ENCODE peak calls at places on chromosome 11, in four cellular contexts. One of them, this sample, is unnamed.

GRCh38 chr11:47854667-47855066 is 6.5 kb upstream of the NUP160 start:
- DNase-seq in astrocyte of the spinal cord: no peak
- DNase-seq in NCI-H748 treated with DMSO at 0.1 percent for 48 hours: no peak
- DNase-seq in substantia nigra: no peak
- DNase-seq in this sample: no peak

GRCh38 chr11:75259711-75260110 is 19.1 kb downstream of the TPBGL start:
- DNase-seq in astrocyte of the spinal cord: no peak
- DNase-seq in NCI-H748 treated with DMSO at 0.1 percent for 48 hours: no peak
- DNase-seq in substantia nigra: no peak
- DNase-seq in this sample: no peak

GRCh38 chr11:110286298-110287040 is 9.9 kb downstream of the RDX start:
- DNase-seq in astrocyte of the spinal cord: no peak
- DNase-seq in NCI-H748 treated with DMSO at 0.1 percent for 48 hours: peak
- DNase-seq in substantia nigra: no peak
- DNase-seq in this sample: no peak

GRCh38 chr11:85806876-85807275 is 4.1 kb downstream of the SYTL2 start:
- DNase-seq in astrocyte of the spinal cord: no peak
- DNase-seq in NCI-H748 treated with DMSO at 0.1 percent for 48 hours: no peak
- DNase-seq in substantia nigra: no peak
- DNase-seq in this sample: peak

GRCh38 chr11:68954970-68955958 is 25.5 kb downstream of the MRGPRD start:
- DNase-seq in astrocyte of the spinal cord: peak
- DNase-seq in NCI-H748 treated with DMSO at 0.1 percent for 48 hours: no peak
- DNase-seq in substantia nigra: no peak
- DNase-seq in this sample: peak

GRCh38 chr11:79100093-79100704 is 340.6 kb downstream of the TENM4 start:
- DNase-seq in astrocyte of the spinal cord: peak
- DNase-seq in NCI-H748 treated with DMSO at 0.1 percent for 48 hours: peak
- DNase-seq in substantia nigra: no peak
- DNase-seq in this sample: peak

GRCh38 chr11:132438418-132438817 is 1068.0 kb downstream of the NTM start:
- DNase-seq in astrocyte of the spinal cord: no peak
- DNase-seq in NCI-H748 treated with DMSO at 0.1 percent for 48 hours: no peak
- DNase-seq in substantia nigra: no peak
- DNase-seq in this sample: no peak

GRCh38 chr11:34266090-34266912 is 91.5 kb downstream of the ABTB2 start:
- DNase-seq in astrocyte of the spinal cord: peak
- DNase-seq in NCI-H748 treated with DMSO at 0.1 percent for 48 hours: no peak
- DNase-seq in substantia nigra: peak
- DNase-seq in this sample: peak

GRCh38 chr11:64766881-64767280 is 7.1 kb upstream of the PYGM start:
- DNase-seq in astrocyte of the spinal cord: no peak
- DNase-seq in NCI-H748 treated with DMSO at 0.1 percent for 48 hours: no peak
- DNase-seq in substantia nigra: no peak
- DNase-seq in this sample: no peak

GRCh38 chr11:8223513-8223899 is 40.2 kb downstream of the LMO1 start:
- DNase-seq in astrocyte of the spinal cord: no peak
- DNase-seq in NCI-H748 treated with DMSO at 0.1 percent for 48 hours: no peak
- DNase-seq in substantia nigra: no peak
- DNase-seq in this sample: no peak

GRCh38 chr11:34830648-34831047 is 85.5 kb downstream of the APIP start:
- DNase-seq in astrocyte of the spinal cord: peak
- DNase-seq in NCI-H748 treated with DMSO at 0.1 percent for 48 hours: no peak
- DNase-seq in substantia nigra: no peak
- DNase-seq in this sample: peak